ENCODE peak calls at places on chromosome 12, in four cellular contexts. One of them, this sample, is unnamed.

GRCh38 chr12:53676715-53677611 is 1.1 kb upstream of the ATP5MC2 start:
- DNase-seq in RWPE2: no peak
- DNase-seq in AG04450: no peak
- DNase-seq in WERI-Rb-1: peak; percentile 85
- DNase-seq in this sample: no peak

GRCh38 chr12:75345531-75345930 is 11.1 kb downstream of the GLIPR1L1 start:
- DNase-seq in RWPE2: no peak
- DNase-seq in AG04450: no peak
- DNase-seq in WERI-Rb-1: no peak
- DNase-seq in this sample: no peak

GRCh38 chr12:91272456-91273063 is 89.9 kb upstream of the DCN start:
- DNase-seq in RWPE2: no peak
- DNase-seq in AG04450: no peak
- DNase-seq in WERI-Rb-1: no peak
- DNase-seq in this sample: no peak

GRCh38 chr12:108234155-108234554 is 105.0 kb downstream of the CMKLR1 start:
- DNase-seq in RWPE2: no peak
- DNase-seq in AG04450: no peak
- DNase-seq in WERI-Rb-1: no peak
- DNase-seq in this sample: no peak

GRCh38 chr12:43749016-43749415 is 9.6 kb downstream of the PUS7L start:
- DNase-seq in RWPE2: no peak
- DNase-seq in AG04450: no peak
- DNase-seq in WERI-Rb-1: no peak
- DNase-seq in this sample: no peak

GRCh38 chr12:55927588-55928502 is at the start of gene PYM1:
- DNase-seq in RWPE2: peak; percentile 77
- DNase-seq in AG04450: no peak
- DNase-seq in WERI-Rb-1: peak; percentile 69
- DNase-seq in this sample: peak; percentile 90

GRCh38 chr12:19826988-19827550 is 387.8 kb downstream of the AEBP2 start:
- DNase-seq in RWPE2: no peak
- DNase-seq in AG04450: no peak
- DNase-seq in WERI-Rb-1: no peak
- DNase-seq in this sample: no peak

GRCh38 chr12:49296034-49296835 is 1.3 kb downstream of the PRPH start:
- DNase-seq in RWPE2: peak; percentile 42
- DNase-seq in AG04450: no peak
- DNase-seq in WERI-Rb-1: peak; percentile 67
- DNase-seq in this sample: peak; percentile 88

GRCh38 chr12:53955036-53955775 is 503 bp downstream of the HOXC12 start:
- DNase-seq in RWPE2: peak; percentile 39
- DNase-seq in AG04450: no peak
- DNase-seq in WERI-Rb-1: no peak
- DNase-seq in this sample: peak; percentile 55

GRCh38 chr12:44674866-44675265 is 201.2 kb downstream of the NELL2 start:
- DNase-seq in RWPE2: no peak
- DNase-seq in AG04450: no peak
- DNase-seq in WERI-Rb-1: no peak
- DNase-seq in this sample: no peak

GRCh38 chr12:29695026-29695425 is 88.7 kb downstream of the TMTC1 start:
- DNase-seq in RWPE2: no peak
- DNase-seq in AG04450: no peak
- DNase-seq in WERI-Rb-1: no peak
- DNase-seq in this sample: no peak

GRCh38 chr12:77007476-77007875 is 57.9 kb downstream of the E2F7 start:
- DNase-seq in RWPE2: no peak
- DNase-seq in AG04450: no peak
- DNase-seq in WERI-Rb-1: no peak
- DNase-seq in this sample: no peak

GRCh38 chr12:105077435-105077834 is 6.8 kb downstream of the ALDH1L2 start:
- DNase-seq in RWPE2: no peak
- DNase-seq in AG04450: no peak
- DNase-seq in WERI-Rb-1: no peak
- DNase-seq in this sample: no peak

GRCh38 chr12:96094201-96094600 is 58.8 kb upstream of the LTA4H start:
- DNase-seq in RWPE2: peak; percentile 71
- DNase-seq in AG04450: no peak
- DNase-seq in WERI-Rb-1: no peak
- DNase-seq in this sample: peak; percentile 53

GRCh38 chr12:95096852-95097251 is 23.4 kb upstream of the NR2C1 start:
- DNase-seq in RWPE2: no peak
- DNase-seq in AG04450: no peak
- DNase-seq in WERI-Rb-1: no peak
- DNase-seq in this sample: no peak

GRCh38 chr12:91947459-91947858 is 198.2 kb downstream of the BTG1 start:
- DNase-seq in RWPE2: no peak
- DNase-seq in AG04450: no peak
- DNase-seq in WERI-Rb-1: no peak
- DNase-seq in this sample: no peak

GRCh38 chr12:109902866-109903265 is 2.8 kb downstream of the TCHP start:
- DNase-seq in RWPE2: no peak
- DNase-seq in AG04450: no peak
- DNase-seq in WERI-Rb-1: no peak
- DNase-seq in this sample: no peak

GRCh38 chr12:12442548-12443071 is 85.7 kb downstream of the BORCS5 start:
- DNase-seq in RWPE2: no peak
- DNase-seq in AG04450: no peak
- DNase-seq in WERI-Rb-1: peak; percentile 33
- DNase-seq in this sample: no peak

GRCh38 chr12:128969480-128970055 is 116.3 kb downstream of the GLT1D1 start:
- DNase-seq in RWPE2: no peak
- DNase-seq in AG04450: no peak
- DNase-seq in WERI-Rb-1: peak; percentile 73
- DNase-seq in this sample: peak; percentile 55

GRCh38 chr12:52005903-52006703 is 643 bp upstream of the TAMALIN start:
- DNase-seq in RWPE2: no peak
- DNase-seq in AG04450: no peak
- DNase-seq in WERI-Rb-1: no peak
- DNase-seq in this sample: no peak

GRCh38 chr12:54360717-54361456 is 3.4 kb downstream of the GPR84 start:
- DNase-seq in RWPE2: no peak
- DNase-seq in AG04450: no peak
- DNase-seq in WERI-Rb-1: peak; percentile 94
- DNase-seq in this sample: peak; percentile 88

GRCh38 chr12:53931844-53932581 is 6.6 kb upstream of the HOXC13 start:
- DNase-seq in RWPE2: no peak
- DNase-seq in AG04450: no peak
- DNase-seq in WERI-Rb-1: no peak
- DNase-seq in this sample: no peak

GRCh38 chr12:51270067-51270846 is at the start of gene SMAGP:
- DNase-seq in RWPE2: peak; percentile 77
- DNase-seq in AG04450: no peak
- DNase-seq in WERI-Rb-1: peak; percentile 76
- DNase-seq in this sample: peak; percentile 99

GRCh38 chr12:119593578-119594398 is at the start of gene TMEM233:
- DNase-seq in RWPE2: no peak
- DNase-seq in AG04450: no peak
- DNase-seq in WERI-Rb-1: peak; percentile 22
- DNase-seq in this sample: no peak

GRCh38 chr12:96985515-96986362 is 78.7 kb downstream of the NEDD1 start:
- DNase-seq in RWPE2: no peak
- DNase-seq in AG04450: no peak
- DNase-seq in WERI-Rb-1: peak; percentile 18
- DNase-seq in this sample: peak; percentile 57

GRCh38 chr12:10366875-10367274 is 23.0 kb downstream of the KLRK1 start:
- DNase-seq in RWPE2: no peak
- DNase-seq in AG04450: no peak
- DNase-seq in WERI-Rb-1: no peak
- DNase-seq in this sample: no peak

GRCh38 chr12:81021834-81022233 is 56.0 kb upstream of the ACSS3 start:
- DNase-seq in RWPE2: no peak
- DNase-seq in AG04450: no peak
- DNase-seq in WERI-Rb-1: no peak
- DNase-seq in this sample: no peak

GRCh38 chr12:69688496-69689427 is 10.3 kb downstream of the BEST3 start:
- DNase-seq in RWPE2: peak; percentile 92
- DNase-seq in AG04450: peak; percentile 51
- DNase-seq in WERI-Rb-1: no peak
- DNase-seq in this sample: peak; percentile 54

GRCh38 chr12:96225003-96225855 is 31.1 kb downstream of the ELK3 start:
- DNase-seq in RWPE2: peak; percentile 7
- DNase-seq in AG04450: no peak
- DNase-seq in WERI-Rb-1: no peak
- DNase-seq in this sample: no peak

GRCh38 chr12:47812797-47813490 is 6.8 kb downstream of the HDAC7 start:
- DNase-seq in RWPE2: peak; percentile 91
- DNase-seq in AG04450: no peak
- DNase-seq in WERI-Rb-1: no peak
- DNase-seq in this sample: peak; percentile 34

GRCh38 chr12:80838708-80839107 is 99.0 kb downstream of the LIN7A start:
- DNase-seq in RWPE2: no peak
- DNase-seq in AG04450: no peak
- DNase-seq in WERI-Rb-1: no peak
- DNase-seq in this sample: no peak

GRCh38 chr12:19757317-19757877 is 318.1 kb downstream of the AEBP2 start:
- DNase-seq in RWPE2: no peak
- DNase-seq in AG04450: no peak
- DNase-seq in WERI-Rb-1: no peak
- DNase-seq in this sample: no peak

GRCh38 chr12:108312885-108313203 is 26.3 kb downstream of the CMKLR1 start:
- DNase-seq in RWPE2: no peak
- DNase-seq in AG04450: no peak
- DNase-seq in WERI-Rb-1: no peak
- DNase-seq in this sample: no peak

GRCh38 chr12:121513464-121514183 is 67.2 kb downstream of the KDM2B start:
- DNase-seq in RWPE2: no peak
- DNase-seq in AG04450: no peak
- DNase-seq in WERI-Rb-1: peak; percentile 82
- DNase-seq in this sample: peak; percentile 84

GRCh38 chr12:89166525-89166934 is 185.8 kb downstream of the DUSP6 start:
- DNase-seq in RWPE2: no peak
- DNase-seq in AG04450: no peak
- DNase-seq in WERI-Rb-1: no peak
- DNase-seq in this sample: no peak

GRCh38 chr12:1934068-1934467 is 15.6 kb upstream of the CACNA2D4 start:
- DNase-seq in RWPE2: no peak
- DNase-seq in AG04450: no peak
- DNase-seq in WERI-Rb-1: no peak
- DNase-seq in this sample: no peak

GRCh38 chr12:69512820-69513219 is 42.6 kb downstream of the FRS2 start:
- DNase-seq in RWPE2: no peak
- DNase-seq in AG04450: no peak
- DNase-seq in WERI-Rb-1: no peak
- DNase-seq in this sample: no peak

GRCh38 chr12:106767954-106768501 is 6.5 kb upstream of the RIC8B start:
- DNase-seq in RWPE2: no peak
- DNase-seq in AG04450: no peak
- DNase-seq in WERI-Rb-1: no peak
- DNase-seq in this sample: no peak
- H3K4me3 ChIP-seq in RWPE2: no peak overlapping the region
- H3K4me3 ChIP-seq in AG04450: no peak overlapping the region
- H3K4me3 ChIP-seq in WERI-Rb-1: no peak overlapping the region
- H3K4me3 ChIP-seq in this sample: no peak overlapping the region

GRCh38 chr12:58819345-58819744 is 101.0 kb downstream of the LRIG3 start:
- DNase-seq in RWPE2: no peak
- DNase-seq in AG04450: no peak
- DNase-seq in WERI-Rb-1: no peak
- DNase-seq in this sample: no peak
- TF ChIP-seq CTCF in RWPE2: no peak
- TF ChIP-seq CTCF in AG04450: no peak
- TF ChIP-seq CTCF in WERI-Rb-1: no peak
- TF ChIP-seq CTCF in this sample: no peak

GRCh38 chr12:14384783-14385638 is 19.5 kb downstream of the ATF7IP start:
- DNase-seq in RWPE2: no peak
- DNase-seq in AG04450: peak; percentile 87
- DNase-seq in WERI-Rb-1: peak; percentile 30
- DNase-seq in this sample: peak; percentile 89
- H3K9me3 ChIP-seq in RWPE2: no peaks in the 10 kb centered on the region
- H3K9me3 ChIP-seq in AG04450: peaks cover 7% of the 10 kb centered on the region
- H3K9me3 ChIP-seq in WERI-Rb-1: no peaks in the 10 kb centered on the region
- H3K9me3 ChIP-seq in this sample: peaks cover 11% of the 10 kb centered on the region

GRCh38 chr12:26789731-26790644 is 43.0 kb downstream of the ITPR2 start:
- DNase-seq in RWPE2: no peak
- DNase-seq in AG04450: no peak
- DNase-seq in WERI-Rb-1: no peak
- DNase-seq in this sample: no peak

GRCh38 chr12:26783133-26783531 is 49.9 kb downstream of the ITPR2 start:
- DNase-seq in RWPE2: no peak
- DNase-seq in AG04450: no peak
- DNase-seq in WERI-Rb-1: no peak
- DNase-seq in this sample: no peak

GRCh38 chr12:26783791-26784379 is 49.1 kb downstream of the ITPR2 start:
- DNase-seq in RWPE2: no peak
- DNase-seq in AG04450: no peak
- DNase-seq in WERI-Rb-1: no peak
- DNase-seq in this sample: no peak

GRCh38 chr12:26787125-26787495 is 45.9 kb downstream of the ITPR2 start:
- DNase-seq in RWPE2: no peak
- DNase-seq in AG04450: no peak
- DNase-seq in WERI-Rb-1: no peak
- DNase-seq in this sample: no peak

GRCh38 chr12:26786491-26787124 is 46.4 kb downstream of the ITPR2 start:
- DNase-seq in RWPE2: no peak
- DNase-seq in AG04450: no peak
- DNase-seq in WERI-Rb-1: no peak
- DNase-seq in this sample: no peak
- H3K4me3 ChIP-seq in RWPE2: no peak overlapping the region
- H3K4me3 ChIP-seq in AG04450: no peak overlapping the region
- H3K4me3 ChIP-seq in WERI-Rb-1: no peak overlapping the region
- H3K4me3 ChIP-seq in this sample: no peak overlapping the region

DNA sequence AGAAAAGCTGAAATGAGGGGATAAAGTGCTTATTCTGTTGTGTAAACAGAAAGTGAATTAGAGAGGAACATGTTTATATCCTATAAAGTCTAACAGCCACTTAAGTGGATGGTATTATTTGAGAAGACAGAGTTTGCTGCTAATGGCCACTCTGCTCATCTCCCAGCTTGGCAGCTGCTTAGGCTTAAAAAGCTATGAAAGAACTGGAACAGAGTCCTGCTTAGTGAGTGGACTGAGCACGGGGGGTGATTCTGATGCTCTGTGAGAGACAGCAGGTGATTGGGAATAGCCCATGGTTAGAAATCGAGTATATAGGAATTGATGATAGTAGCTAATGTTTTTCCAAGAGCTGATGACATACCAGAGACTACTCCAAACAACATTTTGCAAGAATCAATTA is 646.0 kb upstream of the TMEM132C start:
- DNase-seq in RWPE2: no peak
- DNase-seq in AG04450: no peak
- DNase-seq in WERI-Rb-1: peak; percentile 56
- DNase-seq in this sample: no peak
- TF ChIP-seq CTCF in RWPE2: no peak
- TF ChIP-seq CTCF in AG04450: no peak
- TF ChIP-seq CTCF in WERI-Rb-1: no peak
- TF ChIP-seq CTCF in this sample: no peak

GRCh38 chr12:68446896-68447806 is 115.0 kb upstream of the MDM1 start:
- DNase-seq in RWPE2: no peak
- DNase-seq in AG04450: no peak
- DNase-seq in WERI-Rb-1: no peak
- DNase-seq in this sample: peak; percentile 45
- H3K9me3 ChIP-seq in RWPE2: no peaks in the 10 kb centered on the region
- H3K9me3 ChIP-seq in AG04450: no peaks in the 10 kb centered on the region
- H3K9me3 ChIP-seq in WERI-Rb-1: peaks cover 4% of the 10 kb centered on the region
- H3K9me3 ChIP-seq in this sample: peaks cover 9% of the 10 kb centered on the region